ENCODE peak calls at places on chromosomes 5 and 9, in seven cellular contexts. B, P, K, D, M, S and A are unnamed samples.

GRCh38 chr9:84808416-84808815 is 138.9 kb downstream of the NTRK2 start:
- DNase-seq in P (peak; percentile 70), B (no peak), K (no peak), D (no peak), S (no peak), M (no peak), A (no peak)

GRCh38 chr5:116297296-116297814 is 212.5 kb downstream of the COMMD10 start:
- DNase-seq in K (no peak), S (no peak), D (no peak), P (no peak), M (no peak), B (no peak), A (no peak)

GRCh38 chr5:76690704-76691469 is 25.0 kb upstream of the F2R start:
- DNase-seq in S (no peak), D (peak; percentile 50), K (no peak), P (no peak), B (no peak), M (no peak), A (no peak)

GRCh38 chr5:119409235-119409815 is 43.0 kb upstream of the HSD17B4 start:
- DNase-seq in K (no peak), B (no peak), M (no peak), D (no peak), S (no peak), P (no peak), A (no peak)

GRCh38 chr5:33764786-33765185 is 127.0 kb downstream of the ADAMTS12 start:
- DNase-seq in B (no peak), D (peak; percentile 20), P (no peak), K (no peak), M (no peak), S (no peak), A (no peak)

GRCh38 chr5:176704817-176705216 is 57.5 kb downstream of the TSPAN17 start:
- DNase-seq in S (no peak), P (no peak), M (no peak), K (no peak), B (no peak), D (no peak), A (no peak)

GRCh38 chr5:134019636-134020035 is 14.9 kb upstream of the VDAC1 start:
- DNase-seq in P (no peak), D (no peak), S (no peak), K (no peak), B (no peak), M (peak; percentile 36), A (no peak)

GRCh38 chr9:70438341-70438924 is 24.0 kb upstream of the KLF9 start:
- DNase-seq in S (no peak), M (peak; percentile 63), P (no peak), D (peak; percentile 93), K (no peak), B (no peak), A (peak; percentile 62)

GRCh38 chr9:33959725-33960124 is 89.0 kb downstream of the UBAP2 start:
- DNase-seq in B (no peak), D (no peak), P (no peak), S (no peak), M (no peak), K (no peak), A (no peak)

GRCh38 chr5:111742595-111742994 is 14.4 kb downstream of the NREP start:
- DNase-seq in S (no peak), M (no peak), B (no peak), K (no peak), P (peak; percentile 78), D (peak; percentile 96), A (no peak)

GRCh38 chr5:18778226-18778625 is 1144.0 kb downstream of the TAF11L14 start:
- DNase-seq in D (no peak), M (no peak), K (no peak), S (no peak), B (no peak), P (no peak), A (no peak)

GRCh38 chr9:125782718-125783117 is 35.5 kb downstream of the PBX3 start:
- DNase-seq in K (no peak), D (no peak), M (no peak), S (no peak), B (no peak), P (no peak), A (no peak)

GRCh38 chr9:121773954-121774714 is 122.7 kb downstream of the DAB2IP start:
- DNase-seq in K (no peak), P (no peak), D (no peak), B (no peak), M (peak; percentile 45), S (no peak), A (peak; percentile 39)

GRCh38 chr9:113558632-113559502 is 95.3 kb downstream of the RGS3 start:
- DNase-seq in D (peak; percentile 75), K (no peak), B (no peak), S (no peak), P (no peak), M (peak; percentile 77), A (peak; percentile 63)

GRCh38 chr9:116580853-116581252 is 106.3 kb upstream of the TRIM32 start:
- DNase-seq in M (no peak), S (no peak), P (no peak), K (no peak), B (no peak), D (no peak), A (no peak)